ENCODE peak calls at places on chromosomes 11 and 22, in four cellular contexts. One of them, this sample, is unnamed.
A peak's percentile ranks its signal among the peaks of the same experiment; 100 is the strongest.

GRCh38 chr11:119691701-119692546 is 37.1 kb downstream of the NECTIN1 start:
- DNase-seq in AG10803: no peak
- DNase-seq in tibial nerve: no peak
- DNase-seq in pancreas: no peak
- DNase-seq in this sample: no peak

GRCh38 chr22:17384612-17385345 is 15.5 kb downstream of the CECR2 start:
- DNase-seq in AG10803: no peak
- DNase-seq in pancreas: no peak
- DNase-seq in tibial nerve: no peak
- DNase-seq in this sample: no peak

GRCh38 chr11:91608662-91609061 is 616.0 kb upstream of the FAT3 start:
- DNase-seq in AG10803: no peak
- DNase-seq in pancreas: no peak
- DNase-seq in tibial nerve: no peak
- DNase-seq in this sample: no peak

GRCh38 chr11:69601346-69601975 is 39.5 kb upstream of the CCND1 start:
- DNase-seq in tibial nerve: no peak
- DNase-seq in pancreas: no peak
- DNase-seq in AG10803: no peak
- DNase-seq in this sample: no peak

GRCh38 chr11:11044137-11044855 is 186.4 kb upstream of the ZBED5 start:
- DNase-seq in AG10803: no peak
- DNase-seq in pancreas: no peak
- DNase-seq in tibial nerve: no peak
- DNase-seq in this sample: no peak

GRCh38 chr11:82927264-82927880 is 25.8 kb downstream of the DDIAS start:
- DNase-seq in AG10803: peak; percentile 57
- DNase-seq in tibial nerve: peak; percentile 19
- DNase-seq in pancreas: no peak
- DNase-seq in this sample: peak; percentile 75

GRCh38 chr11:62457474-62457873 is 38.6 kb downstream of the SCGB1A1 start:
- DNase-seq in pancreas: no peak
- DNase-seq in AG10803: no peak
- DNase-seq in tibial nerve: no peak
- DNase-seq in this sample: no peak

GRCh38 chr11:14357843-14358728 is 897 bp downstream of the RRAS2 start:
- DNase-seq in AG10803: peak; percentile 68
- DNase-seq in pancreas: peak; percentile 69
- DNase-seq in tibial nerve: no peak
- DNase-seq in this sample: peak; percentile 71

GRCh38 chr11:119590651-119591308 is 138.2 kb downstream of the NECTIN1 start:
- DNase-seq in tibial nerve: no peak
- DNase-seq in pancreas: no peak
- DNase-seq in AG10803: no peak
- DNase-seq in this sample: no peak

GRCh38 chr22:37259540-37260029 is 15.5 kb upstream of the RAC2 start:
- DNase-seq in AG10803: peak; percentile 46
- DNase-seq in tibial nerve: no peak
- DNase-seq in pancreas: no peak
- DNase-seq in this sample: peak; percentile 65

GRCh38 chr11:132234878-132235277 is 864.5 kb downstream of the NTM start:
- DNase-seq in pancreas: no peak
- DNase-seq in AG10803: peak; percentile 80
- DNase-seq in tibial nerve: no peak
- DNase-seq in this sample: peak; percentile 55

GRCh38 chr11:28657378-28658030 is 549.3 kb downstream of the METTL15 start:
- DNase-seq in AG10803: no peak
- DNase-seq in tibial nerve: no peak
- DNase-seq in pancreas: no peak
- DNase-seq in this sample: peak; percentile 29

GRCh38 chr11:68890490-68891231 is 13.0 kb downstream of the MRPL21 start:
- DNase-seq in pancreas: peak; percentile 64
- DNase-seq in AG10803: peak; percentile 92
- DNase-seq in tibial nerve: peak; percentile 89
- DNase-seq in this sample: peak; percentile 79

GRCh38 chr22:28375761-28376534 is 303.7 kb downstream of the TTC28 start:
- DNase-seq in pancreas: no peak
- DNase-seq in tibial nerve: no peak
- DNase-seq in AG10803: peak; percentile 67
- DNase-seq in this sample: peak; percentile 36

GRCh38 chr11:73343076-73343833 is 32.9 kb upstream of the RELT start:
- DNase-seq in tibial nerve: no peak
- DNase-seq in AG10803: no peak
- DNase-seq in pancreas: no peak
- DNase-seq in this sample: no peak

GRCh38 chr11:7955191-7955590 is 10.1 kb downstream of the NLRP10 start:
- DNase-seq in AG10803: no peak
- DNase-seq in tibial nerve: no peak
- DNase-seq in pancreas: no peak
- DNase-seq in this sample: no peak

GRCh38 chr22:36386351-36386899 is 1.3 kb downstream of the MYH9 start:
- DNase-seq in AG10803: no peak
- DNase-seq in tibial nerve: no peak
- DNase-seq in pancreas: peak; percentile 67
- DNase-seq in this sample: peak; percentile 36

GRCh38 chr11:880447-880846 is 30.2 kb downstream of the CHID1 start:
- DNase-seq in pancreas: no peak
- DNase-seq in AG10803: no peak
- DNase-seq in tibial nerve: no peak
- DNase-seq in this sample: no peak
- TF ChIP-seq CTCF in pancreas: no peak
- TF ChIP-seq CTCF in AG10803: no peak
- TF ChIP-seq CTCF in tibial nerve: no peak
- TF ChIP-seq CTCF in this sample: peak; percentile 3

GRCh38 chr22:47091241-47091691 is 328.8 kb downstream of the TBC1D22A start:
- DNase-seq in pancreas: no peak
- DNase-seq in AG10803: no peak
- DNase-seq in tibial nerve: no peak
- DNase-seq in this sample: peak; percentile 36
- H3K4me3 ChIP-seq in pancreas: no peak overlapping the region
- H3K4me3 ChIP-seq in AG10803: peak overlapping the region; percentile 59
- H3K4me3 ChIP-seq in tibial nerve: peak overlapping the region; percentile 22
- H3K4me3 ChIP-seq in this sample: peak overlapping the region; percentile 50

GRCh38 chr11:103604310-103604709 is 432.1 kb upstream of the DDI1 start:
- DNase-seq in pancreas: no peak
- DNase-seq in tibial nerve: no peak
- DNase-seq in AG10803: no peak
- DNase-seq in this sample: no peak

GRCh38 chr11:103610435-103610834 is 426.0 kb upstream of the DDI1 start:
- DNase-seq in tibial nerve: no peak
- DNase-seq in AG10803: no peak
- DNase-seq in pancreas: no peak
- DNase-seq in this sample: no peak

GRCh38 chr11:103608566-103608965 is 427.9 kb upstream of the DDI1 start:
- DNase-seq in tibial nerve: no peak
- DNase-seq in AG10803: peak; percentile 52
- DNase-seq in pancreas: no peak
- DNase-seq in this sample: peak; percentile 45

DNA sequence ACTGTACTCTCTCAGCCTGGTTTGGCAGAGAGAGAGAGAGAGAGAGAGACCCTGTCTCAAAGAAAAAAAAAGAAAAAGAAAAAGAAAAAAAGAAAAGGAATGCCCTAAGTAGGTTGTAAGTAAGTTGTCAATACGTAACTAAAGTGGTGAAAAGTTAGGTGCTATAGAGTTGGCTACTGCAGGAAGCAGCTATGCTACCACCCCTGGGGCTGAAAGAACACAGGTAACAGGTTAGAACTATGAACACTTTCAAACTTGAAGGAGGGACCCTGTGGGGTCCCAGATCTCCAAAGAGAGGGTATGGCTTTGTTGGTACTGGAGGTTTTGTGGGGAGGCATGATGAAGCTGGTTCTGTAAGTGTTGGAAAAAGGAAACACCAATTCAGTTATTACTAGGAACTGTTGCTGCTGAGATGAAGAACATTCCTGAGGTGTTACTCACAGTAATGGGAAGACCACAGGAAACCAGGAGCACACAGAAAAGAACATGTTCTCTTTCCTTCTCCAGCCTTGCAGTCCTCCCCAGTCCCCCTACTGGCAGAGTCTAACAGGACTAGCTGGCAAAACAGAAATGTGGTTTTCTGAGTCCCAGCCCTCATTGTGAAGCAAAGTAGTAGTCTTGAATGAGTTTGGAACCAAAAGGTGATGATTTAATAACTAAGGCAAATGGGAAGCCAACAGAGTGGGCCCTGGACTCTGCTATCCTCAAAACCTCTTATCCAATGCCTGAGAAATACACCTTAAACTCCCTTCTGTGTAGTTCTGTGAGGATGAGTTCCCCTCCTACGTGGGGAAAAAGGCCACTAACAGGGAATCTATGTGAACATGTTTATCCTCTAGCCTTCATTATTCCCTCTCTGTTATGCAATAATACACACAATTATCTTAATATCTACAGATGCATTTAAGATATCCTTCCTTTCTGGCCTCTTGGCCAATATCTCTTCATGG is 427.0 kb upstream of the DDI1 start:
- DNase-seq in pancreas: no peak
- DNase-seq in AG10803: peak; percentile 95
- DNase-seq in tibial nerve: no peak
- DNase-seq in this sample: peak; percentile 97
- TF ChIP-seq CTCF in pancreas: no peak
- TF ChIP-seq CTCF in AG10803: peak; percentile 83
- TF ChIP-seq CTCF in tibial nerve: no peak
- TF ChIP-seq CTCF in this sample: peak; percentile 89

GRCh38 chr22:20083157-20083890 is 3.3 kb downstream of the DGCR8 start:
- DNase-seq in pancreas: no peak
- DNase-seq in AG10803: no peak
- DNase-seq in tibial nerve: no peak
- DNase-seq in this sample: no peak
- H3K4me3 ChIP-seq in pancreas: no peak overlapping the region
- H3K4me3 ChIP-seq in AG10803: no peak overlapping the region
- H3K4me3 ChIP-seq in tibial nerve: no peak overlapping the region
- H3K4me3 ChIP-seq in this sample: no peak overlapping the region

GRCh38 chr11:67002297-67002913 is 20.5 kb upstream of the SYT12 start:
- DNase-seq in tibial nerve: no peak
- DNase-seq in pancreas: no peak
- DNase-seq in AG10803: no peak
- DNase-seq in this sample: no peak

GRCh38 chr11:67001332-67001731 is 21.6 kb upstream of the SYT12 start:
- DNase-seq in pancreas: no peak
- DNase-seq in tibial nerve: no peak
- DNase-seq in AG10803: no peak
- DNase-seq in this sample: no peak

GRCh38 chr11:66999555-66999954 is 23.4 kb upstream of the SYT12 start:
- DNase-seq in tibial nerve: no peak
- DNase-seq in AG10803: no peak
- DNase-seq in pancreas: no peak
- DNase-seq in this sample: no peak

GRCh38 chr11:66992041-66992440 is 16.9 kb downstream of the C11orf86 start:
- DNase-seq in AG10803: no peak
- DNase-seq in pancreas: no peak
- DNase-seq in tibial nerve: no peak
- DNase-seq in this sample: no peak

DNA sequence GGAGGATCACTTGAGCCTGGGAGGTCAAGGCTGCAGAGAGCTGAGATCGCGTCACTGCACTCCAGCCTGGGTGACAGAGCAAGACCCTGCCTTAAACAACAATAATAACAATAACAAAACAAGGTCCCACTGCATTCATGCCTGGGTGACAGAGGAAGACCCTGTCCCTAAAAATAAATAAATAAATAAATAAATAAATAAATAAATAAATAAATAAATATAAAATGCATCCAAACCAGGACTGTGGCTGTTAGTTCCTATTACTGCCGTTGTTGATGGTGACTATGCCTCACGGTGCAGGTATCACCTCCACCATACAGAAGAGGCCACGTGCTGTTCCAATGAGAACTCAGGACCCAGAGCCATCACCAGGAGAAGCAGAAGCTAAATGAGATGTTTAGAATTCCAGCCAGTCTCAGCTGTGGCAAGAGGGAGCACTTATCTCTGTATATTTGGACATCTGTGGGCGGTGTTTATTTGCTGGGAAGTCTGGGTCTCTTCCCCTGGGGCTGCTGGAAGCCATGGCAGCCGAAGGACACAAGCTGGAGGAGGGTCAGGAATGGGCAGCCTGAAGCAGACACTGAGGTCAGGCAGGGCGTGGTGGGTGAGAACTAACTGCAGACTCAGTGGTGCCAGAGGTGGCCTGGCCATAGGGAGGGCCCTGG is 21.6 kb downstream of the C11orf86 start:
- DNase-seq in AG10803: peak; percentile 74
- DNase-seq in pancreas: no peak
- DNase-seq in tibial nerve: no peak
- DNase-seq in this sample: peak; percentile 81
- TF ChIP-seq CTCF in AG10803: no peak
- TF ChIP-seq CTCF in pancreas: no peak
- TF ChIP-seq CTCF in tibial nerve: no peak
- TF ChIP-seq CTCF in this sample: no peak